ENCODE peak calls at places on chromosomes 1 and 21, in six cellular contexts. E, H, M, F, A and W are unnamed samples.

GRCh38 chr1:170808229-170808870 is 127.0 kb upstream of the MROH9 start:
- DNase-seq in H (no peak), A (no peak), M (peak), F (no peak), E (no peak), W (no peak)

GRCh38 chr1:174153825-174154107 is 5.6 kb upstream of the RABGAP1L start:
- DNase-seq in F (no peak), M (no peak), A (no peak), E (no peak), H (no peak), W (no peak)

GRCh38 chr1:208511242-208511860 is 267.2 kb upstream of the PLXNA2 start:
- DNase-seq in H (no peak), M (no peak), A (no peak), E (no peak), F (no peak), W (no peak)

GRCh38 chr1:84665703-84666317 is 24.5 kb downstream of the SSX2IP start:
- DNase-seq in A (no peak), F (no peak), H (no peak), M (no peak), E (no peak), W (no peak)

GRCh38 chr1:185512442-185512841 is 195.4 kb upstream of the IVNS1ABP start:
- DNase-seq in A (no peak), E (no peak), F (no peak), H (no peak), M (no peak), W (no peak)

GRCh38 chr1:220943319-220943718 is 64.1 kb downstream of the HLX start:
- DNase-seq in A (no peak), M (no peak), F (no peak), H (no peak), E (no peak), W (no peak)

GRCh38 chr21:37460196-37460595 is 93.6 kb downstream of the DYRK1A start:
- DNase-seq in E (peak), H (no peak), M (no peak), A (peak), F (no peak), W (no peak)

GRCh38 chr1:35359995-35360394 is 91.5 kb downstream of the ZMYM4 start:
- DNase-seq in H (no peak), E (no peak), F (no peak), A (no peak), M (no peak), W (no peak)

GRCh38 chr1:174198192-174198591 is 38.9 kb downstream of the RABGAP1L start:
- DNase-seq in H (no peak), F (no peak), M (no peak), E (no peak), A (no peak), W (no peak)

GRCh38 chr21:41943468-41944250 is 10.2 kb downstream of the C2CD2 start:
- DNase-seq in M (no peak), A (no peak), F (no peak), H (no peak), E (no peak), W (no peak)

GRCh38 chr21:24298040-24298439 is 1309.2 kb downstream of the MRPL39 start:
- DNase-seq in A (no peak), F (no peak), M (no peak), E (no peak), H (no peak), W (no peak)

GRCh38 chr1:243979396-243979795 is 71.7 kb upstream of the ZBTB18 start:
- DNase-seq in F (no peak), H (no peak), M (no peak), A (no peak), E (no peak), W (peak)

GRCh38 chr21:33976082-33976979 is 60.7 kb upstream of the ATP5PO start:
- DNase-seq in M (peak), F (peak), H (no peak), A (peak), E (no peak), W (peak)

GRCh38 chr1:89687254-89687653 is 54.3 kb downstream of the LRRC8C start:
- DNase-seq in E (no peak), M (no peak), F (no peak), A (no peak), H (no peak), W (no peak)

GRCh38 chr1:54996359-54996868 is 2.3 kb upstream of the BSND start:
- DNase-seq in A (peak), E (peak), H (peak), M (peak), F (peak), W (peak)

GRCh38 chr1:239387304-239388231 is 1.2 kb downstream of the CHRM3 start:
- DNase-seq in H (no peak), M (peak), F (no peak), A (peak), E (peak), W (no peak)

GRCh38 chr1:222064388-222065201 is 322.7 kb upstream of the DUSP10 start:
- DNase-seq in A (no peak), H (no peak), E (no peak), F (no peak), M (peak), W (no peak)

GRCh38 chr1:15577691-15578090 is 7.2 kb downstream of the AGMAT start:
- DNase-seq in E (no peak), H (no peak), F (no peak), A (no peak), M (no peak), W (no peak)

GRCh38 chr1:3307359-3307758 is 147.1 kb upstream of the ARHGEF16 start:
- DNase-seq in F (no peak), E (no peak), M (no peak), A (no peak), H (no peak), W (no peak)

GRCh38 chr21:46664316-46664995 is 29.0 kb downstream of the PRMT2 start:
- DNase-seq in F (no peak), H (no peak), A (no peak), M (no peak), E (no peak), W (no peak)

GRCh38 chr1:53384796-53385195 is 56.9 kb upstream of the LRP8 start:
- DNase-seq in H (no peak), A (no peak), E (no peak), F (no peak), M (no peak), W (no peak)

GRCh38 chr1:187763976-187764375 is 935.2 kb downstream of the PLA2G4A start:
- DNase-seq in H (no peak), M (no peak), F (no peak), E (no peak), A (no peak), W (no peak)

GRCh38 chr21:30257773-30258172 is 25.0 kb downstream of the KRTAP24-1 start:
- DNase-seq in F (no peak), M (peak), E (peak), H (no peak), A (peak), W (no peak)

GRCh38 chr1:6243993-6244392 is at the start of gene HES3:
- DNase-seq in H (no peak), F (no peak), A (peak), M (no peak), E (no peak), W (no peak)

GRCh38 chr1:6244401-6245054 is 549 bp downstream of the HES3 start:
- DNase-seq in M (no peak), A (no peak), H (no peak), F (no peak), E (no peak), W (no peak)

GRCh38 chr1:6246497-6247295 is 2.7 kb downstream of the HES3 start:
- DNase-seq in E (peak), F (peak), A (peak), H (peak), M (peak), W (peak)

GRCh38 chr1:6245869-6246496 is 2.0 kb downstream of the HES3 start:
- DNase-seq in E (no peak), H (no peak), M (peak), A (peak), F (no peak), W (peak)

DNA sequence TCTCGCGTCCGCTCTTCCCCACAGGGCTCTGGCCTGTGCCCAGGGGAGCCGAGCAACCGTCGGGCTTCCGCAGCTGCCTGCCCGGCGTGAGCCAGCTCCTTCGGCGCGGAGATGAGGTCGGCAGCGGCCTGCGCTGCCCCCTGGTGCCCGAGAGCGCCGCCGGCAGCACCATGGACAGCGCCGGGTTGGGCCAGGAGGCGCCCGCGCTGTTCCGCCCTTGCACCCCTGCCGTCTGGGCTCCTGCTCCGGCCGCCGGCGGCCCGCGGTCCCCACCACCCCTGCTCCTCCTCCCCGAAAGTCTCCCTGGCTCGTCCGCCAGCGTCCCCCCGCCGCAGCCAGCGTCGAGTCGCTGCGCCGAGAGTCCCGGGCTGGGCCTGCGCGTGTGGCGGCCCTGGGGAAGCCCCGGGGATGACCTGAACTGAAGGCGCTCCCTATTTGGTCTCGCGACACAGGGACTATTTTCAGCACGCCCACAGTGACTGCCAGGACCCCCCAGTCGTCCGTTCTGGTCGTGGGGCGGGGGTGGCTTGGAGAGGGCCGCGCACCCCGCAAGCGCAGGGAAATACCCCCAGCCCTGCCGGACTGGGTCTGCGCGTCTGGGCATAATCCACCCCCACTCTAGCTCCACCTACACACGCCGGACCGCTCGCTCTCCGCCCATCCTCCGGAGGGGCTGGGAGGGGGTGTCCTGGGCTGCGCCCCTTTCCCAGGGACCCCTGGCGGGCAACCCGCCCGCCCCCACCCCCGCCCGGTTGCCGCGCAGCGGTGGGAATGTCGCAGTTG is 1.3 kb downstream of the HES3 start:
- DNase-seq in M (peak), F (peak), E (peak), H (no peak), A (peak), W (peak)
- TF ChIP-seq CTCF in M (peak), F (peak), E (peak), H (peak), A (peak), W (peak)

GRCh38 chr1:9590201-9590600 is 1.5 kb downstream of the TMEM201 start:
- DNase-seq in H (no peak), A (no peak), E (no peak), M (no peak), F (no peak), W (no peak)

GRCh38 chr1:9589144-9589718 is 520 bp downstream of the TMEM201 start:
- DNase-seq in H (no peak), M (no peak), A (no peak), F (no peak), E (no peak), W (no peak)

GRCh38 chr1:9586147-9586766 is 2.5 kb upstream of the TMEM201 start:
- DNase-seq in F (no peak), A (no peak), E (no peak), H (no peak), M (no peak), W (no peak)

GRCh38 chr1:9589719-9590157 is 1.0 kb downstream of the TMEM201 start:
- DNase-seq in F (no peak), H (no peak), A (no peak), M (peak), E (no peak), W (no peak)

DNA sequence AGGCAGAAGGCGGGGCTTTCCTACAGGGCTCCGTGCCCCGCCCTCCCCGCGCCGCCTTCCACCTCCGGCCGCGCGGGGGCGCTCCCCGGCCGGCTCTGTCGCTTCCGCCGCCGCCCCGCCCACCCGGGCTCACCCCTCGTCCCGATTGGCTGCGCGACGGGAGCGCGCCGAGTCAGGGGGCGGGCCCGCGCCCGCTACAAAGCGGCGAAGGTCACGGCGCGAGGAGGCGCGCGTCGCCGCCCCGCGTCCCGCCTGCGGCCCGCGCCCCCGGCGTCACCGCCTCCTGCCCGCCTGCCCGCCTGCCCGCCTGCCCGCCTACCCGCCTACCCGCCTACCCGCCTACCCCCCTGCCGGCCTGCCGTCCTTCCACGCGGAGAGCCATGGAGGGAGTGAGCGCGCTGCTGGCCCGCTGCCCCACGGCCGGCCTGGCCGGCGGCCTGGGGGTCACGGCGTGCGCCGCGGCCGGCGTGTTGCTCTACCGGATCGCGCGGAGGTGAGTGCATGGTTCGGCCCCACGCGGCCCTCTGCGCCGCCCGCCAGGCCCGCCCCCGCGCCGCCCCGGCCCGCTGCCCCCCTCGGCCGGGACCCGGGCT is at the start of gene TMEM201:
- DNase-seq in H (peak), E (peak), F (peak), A (peak), M (peak), W (peak)
- TF ChIP-seq CTCF in H (no peak), E (no peak), F (peak), A (peak), M (peak), W (peak)

DNA sequence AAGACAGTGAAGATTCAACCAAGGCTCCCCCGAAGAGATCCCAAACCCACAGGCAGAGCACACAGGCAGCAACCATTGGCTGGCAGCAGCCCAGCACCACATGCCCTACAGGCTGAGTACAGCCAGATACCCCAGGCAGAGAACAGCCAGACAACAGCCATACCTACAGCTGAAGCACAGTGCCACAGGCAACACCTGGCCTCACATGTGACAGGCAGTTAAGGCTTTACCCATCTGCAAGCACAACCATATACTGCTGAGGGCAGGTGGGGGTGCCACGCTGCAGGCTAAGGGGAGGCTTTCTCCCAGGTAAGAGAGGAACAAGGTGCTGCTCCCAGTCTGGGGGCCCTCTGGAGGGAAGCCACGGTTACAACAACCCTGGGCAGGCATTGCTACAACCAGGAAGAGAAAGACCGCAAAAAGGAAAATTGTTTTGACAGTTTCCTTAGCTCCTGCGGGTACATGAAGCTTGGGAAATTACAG is 12.3 kb downstream of the CHIT1 start:
- DNase-seq in F (no peak), E (peak), A (peak), H (no peak), M (peak), W (no peak)
- TF ChIP-seq CTCF in F (no peak), E (no peak), A (peak), H (no peak), M (peak), W (peak)

GRCh38 chr1:63143482-63143881 is 178.9 kb upstream of the FOXD3 start:
- DNase-seq in E (no peak), F (no peak), A (no peak), H (no peak), M (no peak), W (no peak)
- TF ChIP-seq CTCF in E (no peak), F (no peak), A (no peak), H (no peak), M (no peak), W (peak)

GRCh38 chr1:202658251-202658650 is 52.0 kb downstream of the SYT2 start:
- DNase-seq in A (no peak), E (no peak), M (no peak), F (no peak), H (no peak), W (no peak)

GRCh38 chr1:202656057-202656456 is 54.2 kb downstream of the SYT2 start:
- DNase-seq in F (no peak), A (peak), H (no peak), E (peak), M (no peak), W (no peak)

GRCh38 chr1:202659541-202659940 is 50.7 kb downstream of the SYT2 start:
- DNase-seq in E (no peak), A (no peak), H (no peak), F (no peak), M (no peak), W (no peak)

GRCh38 chr1:202658766-202659165 is 51.5 kb downstream of the SYT2 start:
- DNase-seq in F (no peak), M (no peak), H (no peak), A (no peak), E (no peak), W (no peak)

DNA sequence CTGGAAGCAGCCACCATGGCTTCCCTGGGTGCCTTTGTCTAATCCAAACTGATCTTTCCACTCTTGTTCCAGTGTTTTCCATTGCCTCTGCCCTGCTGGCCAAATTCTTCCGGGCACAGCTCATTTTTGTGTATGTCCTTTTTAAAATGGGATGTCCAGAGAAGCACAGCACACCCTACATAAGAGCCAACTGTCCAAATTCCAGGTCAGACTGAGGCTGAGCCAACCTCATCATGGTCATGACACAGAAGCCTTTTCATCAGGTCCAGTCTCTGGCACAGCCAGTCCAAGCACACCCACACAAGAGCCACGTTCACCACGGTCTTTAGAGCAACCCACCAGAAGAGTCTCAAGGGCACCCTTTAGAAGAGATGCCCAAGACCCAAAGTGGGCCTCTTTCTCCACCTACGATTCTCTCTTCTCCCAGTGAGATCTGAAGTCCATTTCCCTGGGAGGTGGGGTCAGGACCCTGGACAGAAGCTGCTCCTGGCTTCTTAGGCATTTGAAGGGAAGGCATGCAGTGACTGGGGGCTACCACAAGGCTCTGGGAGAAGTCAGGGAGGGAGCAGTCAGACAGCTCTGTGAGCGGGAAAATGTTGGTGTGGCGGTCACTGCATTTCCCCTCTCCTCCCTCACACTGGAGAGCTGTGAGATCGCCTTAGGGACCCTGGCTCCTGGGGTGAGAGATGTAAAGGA is 53.2 kb downstream of the SYT2 start:
- DNase-seq in H (no peak), A (peak), F (no peak), M (peak), E (peak), W (no peak)
- TF ChIP-seq CTCF in H (no peak), A (peak), F (peak), M (no peak), E (peak), W (no peak)

GRCh38 chr1:92298213-92298572 is 594 bp downstream of the GLMN start:
- DNase-seq in A (no peak), M (no peak), E (no peak), H (no peak), F (no peak), W (no peak)
- TF ChIP-seq CTCF in A (peak), M (peak), E (no peak), H (no peak), F (no peak), W (no peak)

GRCh38 chr1:94440088-94440487 is 21.9 kb downstream of the ABCD3 start:
- DNase-seq in F (no peak), H (no peak), M (no peak), E (no peak), A (no peak), W (no peak)
- TF ChIP-seq CTCF in F (peak), H (no peak), M (peak), E (peak), A (peak), W (no peak)